ENCODE peak calls at places on chromosomes 11 and 22, in ten cellular contexts. P, U, E, L, G, O, F, T, Z and K are unnamed samples.

GRCh38 chr11:102306817-102307814 is 10.2 kb upstream of the BIRC3 start:
- DNase-seq in P (no peak), U (no peak), E (no peak), L (no peak), G (no peak), O (no peak), F (peak; percentile 79), T (no peak), Z (no peak), K (no peak)

GRCh38 chr22:40728731-40729189 is 49.5 kb downstream of the MCHR1 start:
- DNase-seq in P (no peak), U (no peak), E (peak; percentile 8), L (no peak), G (no peak), O (peak; percentile 75), F (peak; percentile 77), T (peak; percentile 86), Z (peak; percentile 36), K (no peak)

GRCh38 chr11:70675697-70676374 is 277.5 kb downstream of the CTTN start:
- DNase-seq in P (peak; percentile 74), U (no peak), E (no peak), L (no peak), G (no peak), O (no peak), F (no peak), T (no peak), Z (no peak), K (no peak)

GRCh38 chr11:47185305-47186075 is 744 bp downstream of the PACSIN3 start:
- DNase-seq in P (no peak), U (peak; percentile 71), E (no peak), L (no peak), G (peak; percentile 30), O (no peak), F (no peak), T (no peak), Z (peak; percentile 14), K (no peak)

GRCh38 chr11:67252831-67253239 is 13.4 kb upstream of the GRK2 start:
- DNase-seq in P (peak; percentile 44), U (peak; percentile 26), E (no peak), L (no peak), G (no peak), O (no peak), F (peak; percentile 38), T (no peak), Z (no peak), K (no peak)

GRCh38 chr11:126971305-126971704 is 29.3 kb downstream of the KIRREL3 start:
- DNase-seq in P (no peak), U (no peak), E (no peak), L (no peak), G (no peak), O (no peak), F (no peak), T (no peak), Z (no peak), K (no peak)

GRCh38 chr11:62370743-62371440 is 33.6 kb downstream of the ASRGL1 start:
- DNase-seq in P (no peak), U (no peak), E (no peak), L (no peak), G (no peak), O (peak; percentile 70), F (peak; percentile 52), T (no peak), Z (peak; percentile 57), K (no peak)

GRCh38 chr22:26399288-26399687 is 29.8 kb upstream of the ASPHD2 start:
- DNase-seq in P (no peak), U (no peak), E (no peak), L (no peak), G (no peak), O (no peak), F (no peak), T (no peak), Z (no peak), K (no peak)

GRCh38 chr11:106880121-106880520 is 138.2 kb downstream of the GUCY1A2 start:
- DNase-seq in P (no peak), U (no peak), E (no peak), L (no peak), G (no peak), O (no peak), F (no peak), T (no peak), Z (no peak), K (no peak)

GRCh38 chr11:95524328-95525036 is 265.1 kb downstream of the FAM76B start:
- DNase-seq in P (peak; percentile 81), U (no peak), E (no peak), L (no peak), G (no peak), O (no peak), F (no peak), T (peak; percentile 3), Z (no peak), K (no peak)

GRCh38 chr11:110968348-110969062 is 256.3 kb upstream of the ARHGAP20 start:
- DNase-seq in P (no peak), U (no peak), E (no peak), L (no peak), G (no peak), O (no peak), F (no peak), T (no peak), Z (no peak), K (no peak)

GRCh38 chr11:88538088-88538487 is 200.6 kb upstream of the CTSC start:
- DNase-seq in P (no peak), U (no peak), E (peak; percentile 50), L (no peak), G (no peak), O (no peak), F (no peak), T (no peak), Z (no peak), K (no peak)

GRCh38 chr11:3003396-3004231 is 11.5 kb upstream of the NAP1L4 start:
- DNase-seq in P (no peak), U (no peak), E (no peak), L (no peak), G (no peak), O (no peak), F (no peak), T (no peak), Z (no peak), K (no peak)

GRCh38 chr11:65777821-65778361 is 2.9 kb downstream of the AP5B1 start:
- DNase-seq in P (no peak), U (no peak), E (no peak), L (no peak), G (no peak), O (peak; percentile 34), F (no peak), T (no peak), Z (no peak), K (no peak)